ENCODE peak calls at places on chromosomes 16 and 17, in ten cellular contexts. H is RWPE1, A is DND-41, K is HFFc6, M is osteocyte, F is stomach, X is GM10248, C is omental fat pad, J is GM12864, O is fibroblast of pulmonary artery. E is an unnamed sample.

GRCh38 chr17:31537558-31537957 is 146.1 kb downstream of the RAB11FIP4 start:
- DNase-seq in H (no peak), A (no peak), K (no peak), M (no peak), F (peak), X (no peak), C (no peak), J (no peak), O (peak), E (no peak)

GRCh38 chr17:81579821-81580321 is 27.7 kb upstream of the FAAP100 start:
- DNase-seq in H (peak), A (no peak), K (peak), M (no peak), F (no peak), X (no peak), C (no peak), J (no peak), O (peak), E (no peak)

GRCh38 chr17:73705594-73705993 is 61.3 kb upstream of the SDK2 start:
- DNase-seq in H (peak), A (no peak), K (no peak), M (no peak), F (no peak), X (no peak), C (no peak), J (no peak), O (peak), E (no peak)

GRCh38 chr16:86027366-86028126 is 128.6 kb downstream of the IRF8 start:
- DNase-seq in H (no peak), A (no peak), K (no peak), M (no peak), F (no peak), X (no peak), C (peak), J (no peak), O (no peak), E (no peak)

GRCh38 chr17:48728232-48729231 is at the start of gene HOXB13:
- DNase-seq in H (peak), A (no peak), K (no peak), M (no peak), F (peak), X (no peak), C (no peak), J (no peak), O (peak), E (no peak)

GRCh38 chr17:32822996-32823395 is 53.9 kb downstream of the MYO1D start:
- DNase-seq in H (no peak), A (no peak), K (no peak), M (no peak), F (no peak), X (no peak), C (no peak), J (no peak), O (no peak), E (peak)

GRCh38 chr16:50065241-50065623 is 538 bp upstream of the HEATR3 start:
- DNase-seq in H (no peak), A (no peak), K (no peak), M (no peak), F (no peak), X (no peak), C (no peak), J (no peak), O (no peak), E (no peak)

GRCh38 chr16:56353054-56353921 is 72.1 kb downstream of the AMFR start:
- DNase-seq in H (no peak), A (no peak), K (no peak), M (peak), F (peak), X (no peak), C (peak), J (no peak), O (no peak), E (no peak)

GRCh38 chr17:77127735-77128361 is 12.9 kb upstream of the SEC14L1 start:
- DNase-seq in H (no peak), A (peak), K (no peak), M (no peak), F (peak), X (no peak), C (no peak), J (no peak), O (no peak), E (no peak)

GRCh38 chr17:42424991-42425610 is 2.0 kb upstream of the CAVIN1 start:
- DNase-seq in H (no peak), A (no peak), K (no peak), M (no peak), F (no peak), X (no peak), C (no peak), J (no peak), O (no peak), E (no peak)

GRCh38 chr16:57753448-57754353 is 18.1 kb downstream of the KATNB1 start:
- DNase-seq in H (no peak), A (no peak), K (no peak), M (no peak), F (no peak), X (no peak), C (no peak), J (no peak), O (no peak), E (no peak)

GRCh38 chr17:44177641-44178040 is 7.1 kb downstream of the ASB16 start:
- DNase-seq in H (no peak), A (no peak), K (no peak), M (no peak), F (no peak), X (no peak), C (no peak), J (no peak), O (no peak), E (no peak)

GRCh38 chr17:77634710-77635109 is 323.8 kb upstream of the TNRC6C start:
- DNase-seq in H (no peak), A (no peak), K (no peak), M (no peak), F (no peak), X (peak), C (no peak), J (peak), O (no peak), E (peak)

GRCh38 chr16:55263271-55264250 is 60.4 kb upstream of the IRX6 start:
- DNase-seq in H (no peak), A (no peak), K (no peak), M (no peak), F (no peak), X (no peak), C (no peak), J (no peak), O (no peak), E (no peak)

GRCh38 chr16:65281636-65282035 is 159.8 kb upstream of the CDH11 start:
- DNase-seq in H (no peak), A (no peak), K (no peak), M (no peak), F (no peak), X (no peak), C (no peak), J (no peak), O (no peak), E (no peak)

GRCh38 chr17:55513885-55514590 is 2.8 kb upstream of the SMIM36 start:
- DNase-seq in H (peak), A (peak), K (peak), M (peak), F (peak), X (peak), C (peak), J (peak), O (peak), E (peak)

GRCh38 chr16:47204736-47205499 is 61.2 kb upstream of the NETO2 start:
- DNase-seq in H (no peak), A (no peak), K (no peak), M (no peak), F (no peak), X (no peak), C (no peak), J (no peak), O (no peak), E (no peak)

GRCh38 chr17:36066365-36066945 is 2.4 kb downstream of the CCL18 start:
- DNase-seq in H (no peak), A (no peak), K (no peak), M (no peak), F (no peak), X (no peak), C (no peak), J (no peak), O (no peak), E (no peak)

GRCh38 chr17:80899402-80900268 is 92.0 kb upstream of the CHMP6 start:
- DNase-seq in H (peak), A (peak), K (no peak), M (no peak), F (peak), X (peak), C (no peak), J (no peak), O (peak), E (peak)

GRCh38 chr17:7561028-7561575 is 617 bp upstream of the SENP3 start:
- DNase-seq in H (peak), A (peak), K (peak), M (peak), F (peak), X (peak), C (peak), J (no peak), O (peak), E (peak)

GRCh38 chr16:69711115-69711740 is 15.1 kb downstream of the NQO1 start:
- DNase-seq in H (peak), A (no peak), K (peak), M (peak), F (peak), X (no peak), C (peak), J (no peak), O (peak), E (no peak)

GRCh38 chr17:27466748-27467375 is 10.6 kb downstream of the KSR1 start:
- DNase-seq in H (no peak), A (no peak), K (no peak), M (no peak), F (no peak), X (peak), C (no peak), J (peak), O (no peak), E (peak)

GRCh38 chr16:81293909-81294802 is 20.6 kb upstream of the GAN start:
- DNase-seq in H (no peak), A (no peak), K (no peak), M (no peak), F (no peak), X (no peak), C (no peak), J (no peak), O (peak), E (no peak)

GRCh38 chr16:11819798-11820197 is 22.7 kb upstream of the ZC3H7A start:
- DNase-seq in H (no peak), A (no peak), K (no peak), M (no peak), F (no peak), X (no peak), C (no peak), J (no peak), O (no peak), E (no peak)

GRCh38 chr17:68794636-68795503 is 160.3 kb downstream of the ABCA8 start:
- DNase-seq in H (no peak), A (no peak), K (peak), M (no peak), F (no peak), X (peak), C (no peak), J (no peak), O (peak), E (no peak)
- TF ChIP-seq CTCF in H (peak), A (peak), K (peak), M (peak), F (peak), X (peak), C (no peak), J (peak), O (peak), E (peak)

GRCh38 chr17:39928868-39929651 is 1.5 kb downstream of the LRRC3C start:
- DNase-seq in H (peak), A (no peak), K (peak), M (no peak), F (no peak), X (peak), C (no peak), J (no peak), O (peak), E (peak)

GRCh38 chr17:39927101-39927927 is at the start of the genes LRRC3C and ORMDL3:
- DNase-seq in H (peak), A (peak), K (peak), M (peak), F (peak), X (peak), C (peak), J (peak), O (peak), E (peak)

GRCh38 chr17:39929657-39930407 is 2.3 kb downstream of the LRRC3C start:
- DNase-seq in H (peak), A (no peak), K (peak), M (no peak), F (no peak), X (no peak), C (no peak), J (no peak), O (peak), E (no peak)

GRCh38 chr17:39926588-39927100 is 757 bp downstream of the ORMDL3 start:
- DNase-seq in H (peak), A (peak), K (no peak), M (no peak), F (peak), X (peak), C (no peak), J (no peak), O (peak), E (peak)

DNA sequence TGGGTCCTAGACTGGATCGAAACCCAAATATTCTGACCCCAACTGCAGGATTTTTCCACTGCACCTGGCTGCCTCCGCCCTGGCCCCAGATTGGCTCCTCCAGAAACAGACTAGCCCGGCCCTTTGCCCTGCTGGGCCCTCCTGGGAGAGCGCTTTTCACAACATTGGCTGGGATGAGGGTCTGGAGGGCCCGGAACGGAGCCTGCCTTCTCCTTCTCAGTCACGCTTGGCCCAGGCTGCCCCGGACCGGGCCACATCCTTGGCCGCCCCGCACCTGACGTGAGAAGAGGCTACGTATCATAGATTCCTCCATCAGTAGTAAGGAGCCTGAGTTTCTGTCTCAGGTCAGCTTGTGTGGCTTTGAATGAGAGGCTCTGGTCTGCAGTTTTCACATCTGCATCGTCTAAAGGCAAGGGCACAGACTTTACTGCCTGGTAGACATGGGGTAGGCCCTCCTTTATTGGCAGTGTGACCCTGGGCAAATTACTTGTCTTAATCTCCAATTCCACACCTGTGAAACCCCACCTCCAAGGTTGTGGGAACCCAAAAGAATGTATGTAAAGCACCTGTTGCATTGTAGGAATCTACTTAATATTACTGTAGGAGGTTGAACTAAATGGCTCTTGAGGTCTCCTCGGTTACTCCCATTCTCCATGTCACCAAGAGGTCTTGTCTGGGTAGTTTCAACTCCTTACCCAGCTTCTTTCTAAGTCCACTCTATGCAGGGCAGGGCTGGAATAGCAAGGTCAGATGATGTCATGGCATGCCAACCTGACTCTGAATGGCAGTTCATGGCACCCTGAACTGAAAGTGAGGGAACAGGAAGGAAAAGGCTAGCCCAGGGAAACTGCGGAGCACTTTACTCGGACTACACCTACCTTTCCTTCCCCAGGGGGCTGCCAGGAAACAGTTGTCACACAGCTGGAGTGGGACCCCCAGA is 666 bp downstream of the LRRC3C start:
- DNase-seq in H (no peak), A (no peak), K (no peak), M (no peak), F (peak), X (no peak), C (peak), J (no peak), O (no peak), E (no peak)
- TF ChIP-seq CTCF in H (no peak), A (no peak), K (no peak), M (no peak), F (no peak), X (no peak), C (no peak), J (no peak), O (no peak), E (no peak)

GRCh38 chr17:67157732-67158639 is 87.0 kb downstream of the HELZ start:
- DNase-seq in H (peak), A (no peak), K (peak), M (no peak), F (no peak), X (peak), C (no peak), J (no peak), O (peak), E (peak)
- TF ChIP-seq CTCF in H (no peak), A (peak), K (peak), M (peak), F (no peak), X (peak), C (no peak), J (peak), O (peak), E (peak)

GRCh38 chr17:20948984-20949777 is 93.6 kb downstream of the USP22 start:
- DNase-seq in H (no peak), A (no peak), K (no peak), M (no peak), F (no peak), X (no peak), C (no peak), J (peak), O (no peak), E (no peak)

GRCh38 chr17:20941872-20942271 is 100.9 kb downstream of the USP22 start:
- DNase-seq in H (no peak), A (no peak), K (no peak), M (no peak), F (no peak), X (no peak), C (no peak), J (no peak), O (no peak), E (no peak)

GRCh38 chr17:20944014-20944905 is 98.6 kb downstream of the USP22 start:
- DNase-seq in H (peak), A (peak), K (no peak), M (no peak), F (peak), X (peak), C (no peak), J (no peak), O (no peak), E (peak)
- TF ChIP-seq CTCF in H (peak), A (peak), K (peak), M (peak), F (peak), X (peak), C (no peak), J (peak), O (peak), E (peak)

DNA sequence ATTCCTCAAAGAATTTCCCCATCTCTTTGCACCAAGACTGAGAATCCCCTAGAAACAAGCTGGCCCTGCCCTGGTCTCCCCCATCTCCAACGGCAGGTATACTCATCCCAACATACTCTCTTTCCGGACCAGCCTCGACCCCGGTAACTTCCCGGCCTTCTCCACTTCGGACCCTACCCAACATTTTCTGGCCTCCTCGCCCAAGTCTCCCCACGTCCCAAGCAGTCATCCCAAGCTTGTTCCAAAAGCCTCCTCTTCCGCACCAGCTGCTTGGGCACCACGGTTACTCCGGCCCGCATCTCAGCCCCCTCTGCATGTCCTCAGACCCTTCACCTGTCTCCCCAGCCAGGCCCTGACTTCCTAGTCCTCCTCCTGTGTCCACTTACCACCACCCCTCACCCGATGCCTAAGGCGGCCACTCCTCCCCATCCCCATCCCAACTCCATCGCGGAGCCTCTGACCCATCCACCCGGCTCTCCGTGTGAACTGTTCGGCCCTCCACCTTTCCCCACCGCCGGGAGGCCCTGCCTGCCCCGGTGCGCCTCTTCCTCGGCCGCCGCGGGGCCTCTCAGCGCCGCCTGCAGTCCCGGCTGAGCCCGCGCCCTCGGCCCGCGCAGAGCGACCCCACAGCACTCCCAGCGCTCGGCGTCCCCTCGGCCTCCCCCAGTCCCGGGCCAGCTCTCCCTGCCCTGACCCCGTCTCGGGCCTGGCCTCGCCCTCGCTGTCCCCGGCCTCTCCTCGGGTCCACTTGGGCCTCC is 993 bp downstream of the PITPNA start:
- DNase-seq in H (peak), A (peak), K (no peak), M (no peak), F (no peak), X (peak), C (no peak), J (no peak), O (peak), E (peak)
- TF ChIP-seq CTCF in H (no peak), A (peak), K (peak), M (peak), F (no peak), X (peak), C (no peak), J (no peak), O (no peak), E (peak)

GRCh38 chr16:89183463-89183862 is 11.9 kb downstream of the CDH15 start:
- DNase-seq in H (no peak), A (no peak), K (no peak), M (no peak), F (no peak), X (no peak), C (no peak), J (no peak), O (no peak), E (no peak)
- TF ChIP-seq CTCF in H (no peak), A (no peak), K (no peak), M (no peak), F (no peak), X (no peak), C (no peak), J (no peak), O (no peak), E (no peak)

DNA sequence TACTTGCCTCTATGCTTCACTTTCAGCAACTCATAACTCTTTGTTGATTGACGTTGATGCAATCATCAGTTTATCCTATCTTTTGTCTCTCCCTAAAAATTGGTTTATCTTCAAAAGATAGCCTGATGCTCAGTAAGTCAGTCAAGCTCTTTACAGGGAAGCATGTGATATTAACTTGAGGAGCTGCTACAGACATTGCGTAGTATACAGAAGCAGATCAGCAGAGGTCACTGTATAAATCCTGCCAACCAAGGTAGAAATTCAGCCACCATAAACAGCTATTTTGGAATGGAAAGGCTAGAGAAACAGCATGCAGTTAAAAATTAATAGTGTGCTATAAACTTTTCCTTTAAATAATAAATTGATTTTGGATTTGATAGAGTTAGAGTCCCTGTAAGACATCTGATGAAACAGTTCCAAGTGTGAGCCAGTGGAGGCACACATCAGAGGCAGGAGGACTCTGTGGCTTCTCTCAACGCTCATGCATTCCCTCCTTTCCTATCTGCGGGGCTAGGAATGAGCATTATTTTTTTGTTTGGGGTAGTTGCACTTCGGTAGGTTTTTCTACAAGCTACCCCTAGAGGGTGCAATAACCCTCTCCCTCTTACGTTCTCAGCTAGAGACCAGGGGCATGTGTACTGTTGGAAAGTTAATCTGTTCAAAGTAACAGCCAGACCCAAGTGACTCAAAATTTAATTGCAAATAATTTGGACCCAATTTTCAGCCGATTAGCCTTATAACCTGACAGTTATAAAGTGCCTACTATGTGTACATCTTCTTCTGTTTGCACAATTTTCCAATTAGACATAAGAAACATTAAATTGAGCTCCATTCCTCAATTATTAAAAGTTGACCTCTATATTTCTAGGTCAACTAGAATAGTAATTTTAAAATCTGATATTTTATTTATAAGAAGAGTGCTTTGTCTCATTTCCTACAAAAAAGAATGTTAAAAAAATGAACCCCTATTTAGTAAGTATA is 647.7 kb upstream of the SOX9 start:
- DNase-seq in H (peak), A (peak), K (peak), M (no peak), F (no peak), X (peak), C (no peak), J (peak), O (peak), E (peak)
- TF ChIP-seq CTCF in H (peak), A (peak), K (peak), M (peak), F (peak), X (peak), C (no peak), J (peak), O (peak), E (peak)

E was measured in GM13977.